ENCODE peak calls at places on chromosome 2, in four cellular contexts. O is GM23338, B is mammary epithelial cell, H is cardiac muscle cell. I is an unnamed sample.

GRCh38 chr2:26557244-26557925 is 79.5 kb upstream of the OTOF start:
- DNase-seq in O (no peak), H (no peak), B (no peak), I (no peak)

GRCh38 chr2:238886453-238887094 is 38.7 kb downstream of the TWIST2 start:
- DNase-seq in H (no peak), B (no peak), O (no peak), I (no peak)

GRCh38 chr2:147356157-147356556 is 488.7 kb upstream of the ACVR2A start:
- DNase-seq in H (no peak), O (no peak), B (no peak), I (no peak)

GRCh38 chr2:39696072-39696471 is 30.4 kb downstream of the TMEM178A start:
- DNase-seq in O (peak), H (peak), B (peak), I (no peak)

GRCh38 chr2:36650031-36650430 is 46.5 kb upstream of the VIT start:
- DNase-seq in B (peak), H (no peak), O (peak), I (peak)

GRCh38 chr2:2850891-2851290 is 519.8 kb upstream of the MYT1L start:
- DNase-seq in O (no peak), H (no peak), B (no peak), I (no peak)

GRCh38 chr2:54404270-54404669 is 51.9 kb upstream of the SPTBN1 start:
- DNase-seq in O (no peak), B (no peak), H (no peak), I (no peak)

GRCh38 chr2:25204190-25204838 is 35.9 kb upstream of the POMC start:
- DNase-seq in O (peak), B (no peak), H (no peak), I (no peak)

GRCh38 chr2:70086278-70086837 is 919 bp upstream of the PCBP1 start:
- DNase-seq in B (peak), O (peak), H (peak), I (no peak)
- H3K27ac ChIP-seq in B (peak), O (peak), H (peak), I (peak)

GRCh38 chr2:41967426-41968181 is 80.2 kb upstream of the PKDCC start:
- DNase-seq in O (no peak), H (no peak), B (no peak), I (no peak)
- H3K27ac ChIP-seq in O (no peak), H (no peak), B (no peak), I (no peak)

DNA sequence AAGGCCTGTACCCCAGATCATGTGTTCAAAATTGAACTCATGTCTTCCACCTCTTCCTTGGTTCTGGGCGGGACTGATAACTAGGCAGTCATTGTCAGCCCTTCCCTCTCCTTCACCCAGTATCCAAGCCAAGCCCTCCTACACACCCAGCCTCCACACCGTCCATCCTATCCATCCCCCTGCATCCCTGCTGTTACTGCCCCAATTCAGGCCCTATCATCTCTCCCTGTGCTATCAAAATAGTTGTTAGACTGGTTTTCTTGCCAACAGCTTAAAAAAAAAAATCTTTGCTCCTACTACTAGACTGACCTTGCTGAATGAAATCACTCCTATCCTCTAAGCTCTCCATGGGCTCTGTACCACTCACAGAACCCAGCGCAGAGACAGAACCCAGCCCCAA is 32.8 kb downstream of the TGFA start:
- DNase-seq in O (no peak), H (no peak), B (no peak), I (no peak)
- H3K27ac ChIP-seq in O (no peak), H (no peak), B (no peak), I (peak)

GRCh38 chr2:98663521-98664090 is 55.2 kb downstream of the UNC50 start:
- DNase-seq in O (no peak), H (no peak), B (no peak), I (no peak)

GRCh38 chr2:98664323-98664722 is 55.9 kb downstream of the UNC50 start:
- DNase-seq in B (peak), O (no peak), H (no peak), I (peak)

GRCh38 chr2:98669675-98670074 is 61.3 kb downstream of the MGAT4A start:
- DNase-seq in O (no peak), B (no peak), H (no peak), I (no peak)

GRCh38 chr2:98665638-98666037 is 57.2 kb downstream of the UNC50 start:
- DNase-seq in O (no peak), H (no peak), B (no peak), I (no peak)
- H3K27ac ChIP-seq in O (no peak), H (no peak), B (no peak), I (no peak)

GRCh38 chr2:127016329-127016728 is 90.6 kb downstream of the BIN1 start:
- DNase-seq in O (no peak), H (no peak), B (no peak), I (no peak)

GRCh38 chr2:127017548-127017947 is 89.4 kb downstream of the BIN1 start:
- DNase-seq in B (no peak), O (no peak), H (no peak), I (no peak)

GRCh38 chr2:127014630-127015029 is 92.3 kb downstream of the BIN1 start:
- DNase-seq in H (no peak), O (no peak), B (peak), I (peak)

GRCh38 chr2:127014224-127014623 is 92.7 kb downstream of the BIN1 start:
- DNase-seq in B (peak), H (no peak), O (no peak), I (no peak)

GRCh38 chr2:127015106-127015910 is 91.6 kb downstream of the BIN1 start:
- DNase-seq in H (no peak), B (no peak), O (no peak), I (no peak)
- H3K27ac ChIP-seq in H (no peak), B (peak), O (no peak), I (peak)

GRCh38 chr2:6077585-6077984 is 385.4 kb downstream of the SOX11 start:
- DNase-seq in B (no peak), H (no peak), O (no peak), I (no peak)

GRCh38 chr2:6072757-6073156 is 380.6 kb downstream of the SOX11 start:
- DNase-seq in O (no peak), H (no peak), B (no peak), I (no peak)

GRCh38 chr2:6074303-6074702 is 382.1 kb downstream of the SOX11 start:
- DNase-seq in H (no peak), B (no peak), O (no peak), I (no peak)

GRCh38 chr2:6071536-6071935 is 379.4 kb downstream of the SOX11 start:
- DNase-seq in O (no peak), H (no peak), B (no peak), I (no peak)

DNA sequence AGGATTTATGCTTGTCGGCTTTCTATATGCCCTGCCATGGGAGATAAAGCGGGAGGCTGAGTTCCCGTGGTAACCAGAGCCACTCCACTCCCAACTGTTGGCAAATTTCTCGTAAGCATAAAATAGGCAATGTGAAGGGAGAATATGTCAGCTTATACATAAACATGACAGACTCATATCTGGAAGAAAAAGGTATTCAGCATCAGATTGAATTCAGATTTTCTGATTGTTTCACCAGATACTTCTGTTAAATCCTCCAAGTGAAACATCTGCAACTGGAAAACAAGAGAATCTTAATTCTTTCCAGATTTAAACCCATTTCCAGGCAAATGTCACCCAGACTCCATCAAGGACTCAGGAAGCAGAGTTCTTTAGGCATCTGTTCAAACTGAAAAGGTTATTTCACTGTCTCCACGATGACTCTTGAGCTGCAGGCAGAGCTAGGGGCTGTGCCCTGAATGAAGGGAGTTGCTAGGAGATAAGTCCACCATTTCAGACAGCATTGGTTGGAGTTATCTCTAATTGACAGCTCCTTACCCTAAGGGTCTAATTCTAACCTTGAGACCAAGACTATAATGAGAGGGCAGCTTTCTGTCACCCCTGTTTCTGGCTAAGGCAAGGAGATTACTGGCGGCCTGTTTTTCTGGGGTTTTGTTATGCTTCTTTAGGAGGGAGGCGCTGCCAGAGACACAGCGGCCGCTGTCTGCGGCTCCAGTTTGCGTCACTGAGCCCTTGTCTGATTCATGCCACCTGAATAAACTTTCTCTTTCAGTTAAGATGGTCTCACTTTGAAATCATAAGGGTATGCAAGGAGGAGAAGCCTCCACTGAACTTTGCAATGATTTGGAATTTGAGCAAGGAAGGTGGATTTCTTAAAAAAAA is 381.3 kb downstream of the SOX11 start:
- DNase-seq in O (no peak), H (peak), B (no peak), I (no peak)
- H3K27ac ChIP-seq in O (no peak), H (peak), B (no peak), I (no peak)

GRCh38 chr2:124241-124880 is 78.1 kb upstream of the FAM110C start:
- DNase-seq in O (no peak), H (no peak), B (peak), I (no peak)
- H3K27ac ChIP-seq in O (no peak), H (no peak), B (no peak), I (peak)

GRCh38 chr2:237177986-237178385 is 92.3 kb downstream of the COPS8 start:
- DNase-seq in O (no peak), B (no peak), H (no peak), I (no peak)

GRCh38 chr2:237180225-237180624 is 94.5 kb downstream of the COPS8 start:
- DNase-seq in B (no peak), H (no peak), O (no peak), I (no peak)

GRCh38 chr2:237179161-237179560 is 93.5 kb downstream of the COPS8 start:
- DNase-seq in H (no peak), B (no peak), O (no peak), I (no peak)

GRCh38 chr2:237177052-237177451 is 91.4 kb downstream of the COPS8 start:
- DNase-seq in B (no peak), O (no peak), H (no peak), I (no peak)

GRCh38 chr2:237178396-237178795 is 92.7 kb downstream of the COPS8 start:
- DNase-seq in O (no peak), H (no peak), B (peak), I (no peak)
- H3K27ac ChIP-seq in O (no peak), H (no peak), B (no peak), I (no peak)